ENCODE peak calls at places on chromosomes 6 and 20, in ten cellular contexts. N is stomach, P is IMR-90, I is esophagus squamous epithelium, S is A549, U is H1, Z is ovary, G is breast epithelium, A is spleen, L is gastrocnemius medialis. K is an unnamed sample.
A peak's percentile ranks its signal among the peaks of the same experiment; 100 is the strongest.

GRCh38 chr6:90296346-90297123 is at the start of gene BACH2:
- DNase-seq in N (peak; percentile 95), P (peak; percentile 92), I (peak; percentile 75), S (peak; percentile 67), U (peak; percentile 70), Z (peak; percentile 96), G (peak; percentile 87), A (peak; percentile 96), L (peak; percentile 83), K (peak; percentile 88)

GRCh38 chr20:610130-611046 is at the start of gene TCF15:
- DNase-seq in N (no peak), P (no peak), I (no peak), S (no peak), U (no peak), Z (no peak), G (peak; percentile 5), A (no peak), L (no peak), K (no peak)

GRCh38 chr6:122184260-122184934 is 215.1 kb upstream of the HSF2 start:
- DNase-seq in N (no peak), P (peak; percentile 47), I (no peak), S (peak; percentile 26), U (no peak), Z (no peak), G (no peak), A (no peak), L (no peak), K (no peak)

GRCh38 chr20:42118409-42119125 is 500.4 kb upstream of the CHD6 start:
- DNase-seq in N (no peak), P (no peak), I (no peak), S (no peak), U (no peak), Z (no peak), G (no peak), A (peak; percentile 23), L (no peak), K (no peak)

GRCh38 chr6:164344801-164345291 is 930.3 kb downstream of the QKI start:
- DNase-seq in N (no peak), P (no peak), I (no peak), S (no peak), U (peak; percentile 33), Z (no peak), G (no peak), A (no peak), L (peak; percentile 3), K (no peak)

GRCh38 chr6:36599791-36600209 is 5.6 kb downstream of the SRSF3 start:
- DNase-seq in N (peak; percentile 63), P (peak; percentile 40), I (no peak), S (peak; percentile 57), U (no peak), Z (peak; percentile 39), G (peak; percentile 50), A (peak; percentile 78), L (no peak), K (no peak)

GRCh38 chr20:36214684-36215256 is 21.5 kb upstream of the AAR2 start:
- DNase-seq in N (no peak), P (peak; percentile 33), I (no peak), S (peak; percentile 46), U (no peak), Z (no peak), G (no peak), A (peak; percentile 47), L (no peak), K (no peak)

GRCh38 chr6:105346052-105346451 is 56.8 kb downstream of the PREP start:
- DNase-seq in N (no peak), P (peak; percentile 93), I (no peak), S (peak; percentile 8), U (no peak), Z (no peak), G (no peak), A (no peak), L (no peak), K (no peak)

GRCh38 chr6:32614366-32615081 is 22.7 kb upstream of the HLA-DQA1 start:
- DNase-seq in N (no peak), P (no peak), I (no peak), S (no peak), U (no peak), Z (no peak), G (no peak), A (no peak), L (no peak), K (no peak)

DNA sequence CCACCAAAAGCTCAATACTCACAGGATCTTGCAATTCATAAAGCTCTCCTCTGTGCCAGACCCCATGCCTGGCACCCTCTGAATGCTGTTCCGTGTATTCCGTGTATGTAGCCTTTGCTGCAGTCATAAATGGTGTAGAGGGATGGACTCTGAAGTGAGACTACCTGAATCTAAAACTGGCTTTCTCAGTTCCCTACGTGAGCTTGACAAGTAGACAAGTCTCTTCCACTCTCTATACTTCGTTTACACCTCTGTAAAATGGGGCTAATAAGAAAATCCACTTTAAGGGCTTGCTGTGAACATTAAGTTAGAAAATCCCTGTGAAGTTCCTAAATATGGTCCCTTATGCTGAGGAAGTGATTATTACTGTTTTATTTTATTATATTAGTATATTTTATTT is 31.5 kb downstream of the PPP1R16B start:
- DNase-seq in N (no peak), P (no peak), I (no peak), S (no peak), U (no peak), Z (no peak), G (no peak), A (no peak), L (no peak), K (no peak)
- TF ChIP-seq POLR2A in N (no peak), P (no peak), I (no peak), S (no peak), U (no peak), Z (no peak), G (no peak), A (no peak), L (no peak), K (no peak)

DNA sequence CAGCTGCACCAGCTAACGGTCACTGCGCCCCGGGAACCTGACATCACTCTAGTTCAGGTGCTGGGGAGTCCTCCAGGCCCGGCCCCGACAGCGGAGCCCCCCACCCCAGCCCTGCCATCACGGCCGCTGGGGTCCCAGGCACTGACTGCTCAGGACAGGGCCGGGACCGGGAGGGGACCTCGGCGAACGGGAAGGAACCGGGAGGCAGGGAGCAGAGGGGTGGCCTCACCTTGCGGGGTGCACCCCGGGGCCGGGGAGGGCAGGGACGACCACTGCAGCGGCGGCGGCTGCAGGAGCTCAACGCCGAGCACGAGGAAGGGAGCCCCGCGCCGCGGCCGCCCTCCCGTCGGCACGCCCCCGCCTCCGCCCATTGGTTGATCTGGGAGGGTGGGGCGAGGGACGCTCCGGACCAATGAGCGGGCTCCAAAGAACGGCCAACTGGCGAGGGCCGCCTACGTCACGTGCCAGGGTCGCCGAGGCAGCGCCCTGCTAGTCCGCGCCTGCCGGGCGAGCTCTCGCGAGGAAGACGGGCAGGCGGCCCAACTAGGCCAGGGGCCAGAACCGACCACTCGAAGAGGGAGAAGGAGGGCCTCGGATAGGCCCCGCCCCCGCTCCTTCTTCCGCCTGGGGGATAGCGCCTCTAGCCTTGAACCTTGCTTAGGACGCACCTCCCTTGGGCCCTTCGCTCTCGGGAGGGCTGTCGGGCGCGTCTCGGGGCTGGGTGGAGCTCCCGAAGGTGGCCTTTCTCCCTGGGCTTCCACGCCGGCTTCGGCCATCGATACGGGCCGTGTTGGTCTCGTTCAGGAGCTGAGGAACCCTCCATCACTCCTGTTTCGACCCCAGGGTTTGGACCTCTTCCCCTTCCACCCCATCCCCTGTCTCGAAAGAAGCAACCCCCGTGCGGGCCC is at the start of gene ADISSP:
- DNase-seq in N (peak; percentile 99), P (peak; percentile 98), I (peak; percentile 90), S (peak; percentile 99), U (peak; percentile 97), Z (peak; percentile 100), G (peak; percentile 98), A (peak; percentile 100), L (peak; percentile 97), K (peak; percentile 98)
- TF ChIP-seq CTCF in N (no peak), P (peak; percentile 11), I (no peak), S (no peak), U (peak; percentile 13), Z (no peak), G (no peak), A (no peak), L (no peak), K (peak; percentile 37)

GRCh38 chr6:149515494-149515893 is 30.3 kb downstream of the PPIL4 start:
- DNase-seq in N (no peak), P (no peak), I (no peak), S (no peak), U (no peak), Z (no peak), G (no peak), A (no peak), L (no peak), K (no peak)
- TF ChIP-seq POLR2A in N (no peak), P (no peak), I (no peak), S (no peak), U (no peak), Z (no peak), G (no peak), A (no peak), L (no peak), K (no peak)

GRCh38 chr6:159172066-159172465 is 2.9 kb downstream of the FNDC1 start:
- DNase-seq in N (no peak), P (no peak), I (no peak), S (no peak), U (no peak), Z (no peak), G (no peak), A (no peak), L (no peak), K (no peak)

GRCh38 chr6:159170999-159171712 is 2.0 kb downstream of the FNDC1 start:
- DNase-seq in N (no peak), P (peak; percentile 75), I (no peak), S (no peak), U (no peak), Z (no peak), G (no peak), A (no peak), L (no peak), K (peak; percentile 29)

GRCh38 chr6:159170333-159170672 is 1.1 kb downstream of the FNDC1 start:
- DNase-seq in N (no peak), P (no peak), I (no peak), S (no peak), U (no peak), Z (no peak), G (no peak), A (no peak), L (no peak), K (no peak)

GRCh38 chr6:159178847-159179246 is 9.6 kb downstream of the FNDC1 start:
- DNase-seq in N (no peak), P (no peak), I (no peak), S (no peak), U (no peak), Z (no peak), G (no peak), A (no peak), L (no peak), K (no peak)

DNA sequence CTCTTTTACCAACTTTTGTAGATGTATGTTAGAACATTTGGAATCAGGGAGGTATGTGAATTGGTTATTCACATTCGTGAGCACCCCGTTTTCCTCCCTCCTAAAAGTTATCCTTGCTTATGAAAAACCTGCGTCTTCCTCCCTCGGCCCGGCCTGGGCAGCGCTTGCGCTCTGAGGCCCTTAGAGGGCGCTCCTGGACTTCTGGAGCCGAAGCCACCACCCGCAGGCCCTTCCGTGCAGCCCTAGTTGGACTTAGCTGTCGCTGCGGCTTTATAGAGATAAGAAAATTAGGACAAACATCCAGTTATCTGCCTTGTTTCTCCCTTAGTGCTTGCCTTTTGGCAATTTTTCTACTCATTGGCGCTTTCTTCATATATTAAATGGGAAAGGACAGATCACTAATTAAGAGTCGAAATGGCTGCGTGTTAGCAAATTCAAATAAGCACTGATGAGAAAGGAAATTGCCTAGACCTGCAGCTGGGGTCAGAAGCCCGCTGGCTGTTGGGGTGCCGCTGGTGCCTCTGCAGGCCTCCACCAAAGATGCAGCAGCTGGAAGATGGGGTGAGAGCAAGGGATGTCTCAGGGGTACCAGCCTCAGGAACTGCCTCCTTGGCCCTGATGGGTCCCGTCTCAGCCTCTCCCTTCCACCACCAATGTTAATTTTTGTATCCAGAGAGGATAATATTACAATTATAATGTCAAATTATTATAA is 5.2 kb downstream of the FNDC1 start:
- DNase-seq in N (peak; percentile 75), P (peak; percentile 63), I (no peak), S (peak; percentile 53), U (no peak), Z (peak; percentile 41), G (peak; percentile 55), A (peak; percentile 91), L (peak; percentile 19), K (peak; percentile 64)
- TF ChIP-seq CTCF in N (peak; percentile 74), P (peak; percentile 95), I (peak; percentile 86), S (peak; percentile 69), U (peak; percentile 87), Z (peak; percentile 57), G (peak; percentile 60), A (peak; percentile 88), L (peak; percentile 79), K (peak; percentile 67)

K was measured in uterus.